ENCODE peak calls at places on chromosomes 6 and 20, in six cellular contexts. D is IMR-90, A is mesenchymal stem cell, T is neuronal stem cell, Y is H9, U is trophoblast cell. P is an unnamed sample.

GRCh38 chr6:13987400-13987865 is 62.7 kb downstream of the RNF182 start:
- DNase-seq in T (no peak), Y (no peak), A (no peak), U (no peak), D (no peak), P (no peak)

GRCh38 chr6:65776332-65776731 is 69.3 kb upstream of the EYS start:
- DNase-seq in U (peak; percentile 46), T (no peak), D (no peak), Y (peak; percentile 38), A (peak; percentile 25), P (peak; percentile 19)

GRCh38 chr20:24762371-24762770 is 186.7 kb upstream of the CST7 start:
- DNase-seq in U (no peak), D (no peak), A (no peak), T (no peak), Y (peak; percentile 4), P (no peak)

GRCh38 chr20:11675920-11676617 is 241.6 kb upstream of the BTBD3 start:
- DNase-seq in Y (no peak), T (no peak), A (no peak), U (no peak), D (peak; percentile 12), P (no peak)

GRCh38 chr6:158002951-158003853 is 21.5 kb downstream of the SYNJ2 start:
- DNase-seq in A (peak; percentile 94), T (no peak), D (peak; percentile 81), Y (no peak), U (peak; percentile 74), P (no peak)

GRCh38 chr6:30767158-30767943 is 23.0 kb upstream of the IER3 start:
- DNase-seq in A (no peak), U (no peak), Y (no peak), D (no peak), T (no peak), P (no peak)

GRCh38 chr20:48169650-48170049 is 384.4 kb upstream of the SULF2 start:
- DNase-seq in T (no peak), D (no peak), U (no peak), A (no peak), Y (no peak), P (no peak)

GRCh38 chr6:157227202-157228166 is 95.8 kb downstream of the TMEM242 start:
- DNase-seq in U (no peak), A (no peak), D (no peak), Y (no peak), T (no peak), P (no peak)

GRCh38 chr6:19812512-19813119 is 24.6 kb upstream of the ID4 start:
- DNase-seq in Y (no peak), A (peak; percentile 53), D (peak; percentile 61), T (no peak), U (peak; percentile 20), P (no peak)

GRCh38 chr6:11224252-11224965 is 8.1 kb downstream of the NEDD9 start:
- DNase-seq in D (peak; percentile 74), T (no peak), U (no peak), A (peak; percentile 67), Y (no peak), P (no peak)

GRCh38 chr20:64113796-64114355 is 6.5 kb upstream of the NPBWR2 start:
- DNase-seq in A (no peak), Y (no peak), D (no peak), T (no peak), U (no peak), P (no peak)

GRCh38 chr20:14959506-14960493 is 622.4 kb upstream of the FLRT3 start:
- DNase-seq in A (no peak), D (no peak), U (no peak), T (no peak), Y (no peak), P (no peak)

GRCh38 chr20:24479106-24479505 is 9.7 kb downstream of the SYNDIG1 start:
- DNase-seq in T (no peak), A (no peak), U (no peak), D (no peak), Y (no peak), P (no peak)

GRCh38 chr6:170128811-170129681 is 161.8 kb downstream of the DLL1 start:
- DNase-seq in T (no peak), Y (peak; percentile 17), U (no peak), D (no peak), A (no peak), P (no peak)

GRCh38 chr20:23165964-23166363 is 79.8 kb upstream of the CD93 start:
- DNase-seq in U (no peak), T (no peak), A (no peak), Y (no peak), D (no peak), P (peak; percentile 33)

GRCh38 chr20:37378420-37378784 is 32.5 kb downstream of the SRC start:
- DNase-seq in T (no peak), U (no peak), D (no peak), Y (no peak), A (no peak), P (no peak)

GRCh38 chr6:125480571-125480970 is 178.8 kb upstream of the HDDC2 start:
- DNase-seq in T (no peak), Y (no peak), D (no peak), A (peak; percentile 32), U (no peak), P (no peak)

GRCh38 chr6:146177785-146178184 is 148.9 kb downstream of the GRM1 start:
- DNase-seq in D (no peak), U (no peak), A (no peak), T (no peak), Y (no peak), P (no peak)

GRCh38 chr6:105573556-105573955 is 170.7 kb upstream of the PREP start:
- DNase-seq in Y (no peak), U (no peak), T (no peak), D (no peak), A (no peak), P (no peak)

GRCh38 chr6:7163661-7164071 is 55.9 kb downstream of the RREB1 start:
- DNase-seq in T (no peak), D (no peak), Y (no peak), U (no peak), A (no peak), P (no peak)

GRCh38 chr20:11143481-11143880 is 469.7 kb upstream of the JAG1 start:
- DNase-seq in A (no peak), U (no peak), Y (no peak), T (no peak), D (peak; percentile 12), P (no peak)

GRCh38 chr6:142763205-142763604 is 181.8 kb downstream of the HIVEP2 start:
- DNase-seq in A (no peak), T (no peak), U (peak; percentile 55), D (peak; percentile 55), Y (no peak), P (no peak)

GRCh38 chr6:102085257-102085656 is 691.7 kb downstream of the GRIK2 start:
- DNase-seq in T (no peak), D (peak; percentile 29), A (peak; percentile 44), Y (no peak), U (no peak), P (no peak)

GRCh38 chr20:63896136-63896890 is 1.4 kb downstream of the DNAJC5 start:
- DNase-seq in U (peak; percentile 57), D (peak; percentile 46), T (no peak), Y (no peak), A (peak; percentile 54), P (no peak)

GRCh38 chr20:59105581-59105980 is 58.0 kb upstream of the ZNF831 start:
- DNase-seq in D (no peak), A (no peak), U (no peak), T (no peak), Y (no peak), P (no peak)

GRCh38 chr20:59102722-59103415 is 60.3 kb upstream of the PRELID3B start:
- DNase-seq in T (no peak), A (no peak), U (no peak), D (no peak), Y (no peak), P (no peak)

GRCh38 chr20:59101956-59102355 is 59.4 kb upstream of the PRELID3B start:
- DNase-seq in T (no peak), Y (no peak), A (no peak), D (no peak), U (no peak), P (no peak)

GRCh38 chr20:59110607-59111006 is 53.0 kb upstream of the ZNF831 start:
- DNase-seq in T (no peak), U (no peak), D (no peak), Y (no peak), A (no peak), P (no peak)

GRCh38 chr20:59104848-59105247 is 58.8 kb upstream of the ZNF831 start:
- DNase-seq in T (no peak), U (no peak), D (no peak), Y (no peak), A (no peak), P (no peak)
- H3K14ac ChIP-seq in T (no peak overlapping the region), U (no peak overlapping the region), D (no peak overlapping the region), Y (no peak overlapping the region), A (no peak overlapping the region), P (no peak overlapping the region)

DNA sequence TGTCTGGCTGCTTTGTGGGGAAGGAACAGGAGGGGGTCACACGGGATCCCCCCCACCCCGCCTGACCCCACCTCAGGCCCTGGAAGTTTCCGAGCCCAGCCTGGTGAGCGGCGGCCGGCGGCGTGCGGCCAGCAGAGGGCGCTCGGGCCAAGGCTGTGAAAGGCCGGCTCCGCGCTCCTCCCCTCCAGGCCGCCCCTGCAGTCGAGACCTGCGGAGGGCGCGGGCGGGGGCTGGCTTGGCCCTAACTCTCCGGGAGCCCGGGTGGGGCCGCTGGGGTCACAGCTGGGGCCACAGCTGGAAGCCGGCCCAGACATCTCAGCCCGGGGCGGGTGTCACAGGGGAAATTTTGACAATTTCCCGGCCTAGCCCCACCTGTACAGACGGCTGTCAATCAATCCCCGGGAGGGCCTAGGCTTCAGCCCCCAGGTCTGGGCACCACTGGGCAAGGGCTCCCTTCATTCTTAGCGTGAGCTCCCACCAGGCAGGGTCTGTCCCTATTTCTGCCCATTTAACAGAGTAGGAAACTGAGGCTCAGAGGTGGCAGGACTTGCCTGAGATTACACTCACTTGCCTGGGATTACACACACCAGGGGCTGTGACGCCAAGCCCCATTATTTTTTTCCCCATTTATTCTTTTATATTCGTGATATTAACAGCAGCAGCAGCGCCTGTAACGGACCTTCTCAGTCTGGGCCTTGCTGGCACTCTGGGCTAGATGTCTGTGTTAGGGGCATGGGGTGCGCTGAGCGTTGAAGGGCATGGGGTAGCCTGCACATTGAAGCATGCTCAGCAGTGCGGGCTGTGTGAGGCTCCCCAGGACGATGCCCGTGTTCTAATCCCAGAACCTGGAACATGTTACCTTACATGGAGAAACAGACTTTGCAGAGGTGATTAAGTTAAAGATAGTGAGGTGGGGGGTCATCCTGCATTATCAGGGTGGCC is 23.0 kb downstream of the ZBP1 start:
- DNase-seq in Y (peak; percentile 75), U (peak; percentile 31), D (peak; percentile 17), T (peak; percentile 61), A (peak; percentile 36), P (no peak)
- H3K14ac ChIP-seq in Y (no peak overlapping the region), U (no peak overlapping the region), D (no peak overlapping the region), T (no peak overlapping the region), A (no peak overlapping the region), P (no peak overlapping the region)

GRCh38 chr6:115310156-115310555 is 750.5 kb downstream of the FRK start:
- DNase-seq in T (no peak), D (no peak), A (no peak), U (no peak), Y (no peak), P (no peak)
- H3K14ac ChIP-seq in T (no peak overlapping the region), D (no peak overlapping the region), A (no peak overlapping the region), U (no peak overlapping the region), Y (no peak overlapping the region), P (no peak overlapping the region)

DNA sequence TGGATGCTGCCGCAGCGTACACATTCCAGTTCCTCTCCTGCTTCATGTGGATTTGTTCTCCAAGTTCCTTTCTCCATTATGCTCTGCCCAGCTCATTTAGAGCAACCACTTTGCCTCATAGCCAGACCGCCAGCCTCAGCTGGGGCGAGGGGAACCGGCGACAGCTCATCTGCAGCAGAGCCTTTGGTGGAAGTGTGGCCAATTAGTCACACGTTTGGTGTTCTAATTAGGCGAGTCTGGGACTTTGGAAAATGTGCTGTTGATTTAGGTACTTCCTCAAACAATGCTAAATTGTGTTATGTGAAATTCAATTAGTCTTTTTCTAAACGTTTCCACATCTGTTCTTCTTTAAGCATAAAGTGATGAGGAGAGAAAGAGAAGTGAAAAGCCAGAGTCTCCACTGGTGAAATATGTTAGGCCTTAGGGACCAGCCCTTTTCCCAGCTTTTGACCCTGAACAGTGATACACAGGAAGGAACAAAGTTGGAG is 217.9 kb downstream of the TBX18 start:
- DNase-seq in A (peak; percentile 44), U (no peak), Y (no peak), T (no peak), D (no peak), P (no peak)
- H3K14ac ChIP-seq in A (no peak overlapping the region), U (no peak overlapping the region), Y (no peak overlapping the region), T (no peak overlapping the region), D (no peak overlapping the region), P (no peak overlapping the region)

P was measured in H1.